ENCODE peak calls at places on chromosomes 5 and 9, in nine cellular contexts. M, V, G, T, W, J, D, N and S are unnamed samples.

GRCh38 chr9:136342191-136343120 is 15.1 kb downstream of the GPSM1 start:
- DNase-seq in G (peak; percentile 50), V (no peak), J (no peak), T (peak; percentile 66), W (no peak), D (peak; percentile 73), M (peak; percentile 42), N (peak; percentile 84), S (no peak)

GRCh38 chr5:108560581-108560980 is 178.7 kb upstream of the FBXL17 start:
- DNase-seq in D (peak; percentile 41), T (peak; percentile 99), V (no peak), G (no peak), W (no peak), N (peak; percentile 41), J (peak; percentile 28), M (no peak), S (peak; percentile 1)

GRCh38 chr9:130830199-130830598 is 4.9 kb upstream of the ABL1 start:
- DNase-seq in M (no peak), J (no peak), N (no peak), G (no peak), V (no peak), T (no peak), D (no peak), W (no peak), S (no peak)

GRCh38 chr5:13107553-13107952 is 836.9 kb downstream of the DNAH5 start:
- DNase-seq in V (no peak), T (no peak), W (no peak), N (no peak), G (no peak), J (no peak), D (no peak), M (no peak), S (no peak)

GRCh38 chr5:113031132-113031531 is 54.5 kb downstream of the DCP2 start:
- DNase-seq in W (no peak), V (no peak), M (no peak), J (no peak), T (no peak), D (no peak), N (no peak), G (no peak), S (no peak)

GRCh38 chr5:167731951-167732350 is 559.5 kb upstream of the WWC1 start:
- DNase-seq in W (no peak), G (no peak), J (no peak), N (no peak), M (no peak), D (no peak), T (no peak), V (no peak), S (no peak)

GRCh38 chr9:92706218-92706940 is 36.4 kb upstream of the IPPK start:
- DNase-seq in V (no peak), G (no peak), N (no peak), M (no peak), D (no peak), W (peak; percentile 35), T (peak; percentile 17), J (peak; percentile 28), S (no peak)

GRCh38 chr9:70113403-70114022 is 69.9 kb downstream of the MAMDC2 start:
- DNase-seq in M (no peak), W (peak; percentile 47), D (peak; percentile 54), V (no peak), T (peak; percentile 72), N (peak; percentile 43), J (peak; percentile 69), G (peak; percentile 13), S (peak; percentile 40)

GRCh38 chr5:66209350-66209749 is 65.2 kb downstream of the SREK1 start:
- DNase-seq in V (no peak), D (no peak), G (no peak), J (peak; percentile 92), N (no peak), W (no peak), M (no peak), T (no peak), S (no peak)

GRCh38 chr5:172872997-172873491 is 39.0 kb downstream of the ERGIC1 start:
- DNase-seq in V (no peak), M (no peak), G (no peak), J (peak; percentile 88), T (peak; percentile 47), D (peak; percentile 88), N (peak; percentile 93), W (no peak), S (no peak)

GRCh38 chr9:17600962-17601593 is 22.2 kb downstream of the SH3GL2 start:
- DNase-seq in W (no peak), N (no peak), D (no peak), G (peak; percentile 86), J (peak; percentile 28), M (no peak), T (peak; percentile 34), V (no peak), S (peak; percentile 54)

GRCh38 chr9:35028341-35028740 is 38.8 kb downstream of the DNAJB5 start:
- DNase-seq in G (no peak), M (no peak), J (no peak), N (no peak), D (no peak), W (no peak), T (no peak), V (no peak), S (no peak)

GRCh38 chr5:83509535-83509934 is 38.0 kb downstream of the VCAN start:
- DNase-seq in D (no peak), G (no peak), J (peak; percentile 13), V (no peak), T (peak; percentile 57), N (peak; percentile 57), W (no peak), M (no peak), S (peak; percentile 52)

GRCh38 chr9:129517006-129517405 is 103.9 kb downstream of the C9orf50 start:
- DNase-seq in V (no peak), G (no peak), W (no peak), J (no peak), T (no peak), D (no peak), M (no peak), N (no peak), S (no peak)

GRCh38 chr9:123562844-123563346 is 206.9 kb downstream of the CRB2 start:
- DNase-seq in N (no peak), T (peak; percentile 67), M (no peak), W (no peak), V (no peak), D (no peak), J (peak; percentile 71), G (peak; percentile 95), S (no peak)